ENCODE peak calls at places on chromosomes 1 and 21, in five cellular contexts. One of them, this sample, is unnamed.

GRCh38 chr1:91613594-91613993 is 112.9 kb downstream of the CDC7 start:
- DNase-seq in body of pancreas: no peak
- DNase-seq in testis: no peak
- DNase-seq in ovary: no peak
- DNase-seq in endothelial cell of umbilical vein: no peak
- DNase-seq in this sample: no peak

GRCh38 chr1:12276225-12276624 is 46.4 kb downstream of the VPS13D start:
- DNase-seq in ovary: peak
- DNase-seq in endothelial cell of umbilical vein: peak
- DNase-seq in body of pancreas: peak
- DNase-seq in testis: peak
- DNase-seq in this sample: peak

GRCh38 chr21:43866233-43866632 is 1.2 kb downstream of the AGPAT3 start:
- DNase-seq in body of pancreas: peak
- DNase-seq in testis: peak
- DNase-seq in endothelial cell of umbilical vein: no peak
- DNase-seq in ovary: peak
- DNase-seq in this sample: peak

GRCh38 chr1:4794020-4794780 is 139.8 kb downstream of the AJAP1 start:
- DNase-seq in testis: no peak
- DNase-seq in body of pancreas: no peak
- DNase-seq in endothelial cell of umbilical vein: no peak
- DNase-seq in ovary: no peak
- DNase-seq in this sample: no peak

GRCh38 chr1:35377553-35377952 is 109.0 kb downstream of the ZMYM4 start:
- DNase-seq in ovary: no peak
- DNase-seq in endothelial cell of umbilical vein: no peak
- DNase-seq in body of pancreas: no peak
- DNase-seq in testis: no peak
- DNase-seq in this sample: no peak

GRCh38 chr1:178189814-178190213 is 95.9 kb downstream of the RASAL2 start:
- DNase-seq in ovary: no peak
- DNase-seq in body of pancreas: no peak
- DNase-seq in testis: peak
- DNase-seq in endothelial cell of umbilical vein: peak
- DNase-seq in this sample: peak

GRCh38 chr1:92485374-92486250 is 1.1 kb downstream of the GFI1 start:
- DNase-seq in body of pancreas: peak
- DNase-seq in endothelial cell of umbilical vein: peak
- DNase-seq in ovary: no peak
- DNase-seq in testis: peak
- DNase-seq in this sample: peak

GRCh38 chr1:4563586-4563985 is 90.8 kb upstream of the AJAP1 start:
- DNase-seq in endothelial cell of umbilical vein: no peak
- DNase-seq in ovary: no peak
- DNase-seq in body of pancreas: no peak
- DNase-seq in testis: no peak
- DNase-seq in this sample: no peak

GRCh38 chr1:1020000-1020404 is at the start of gene AGRN:
- DNase-seq in ovary: no peak
- DNase-seq in testis: no peak
- DNase-seq in endothelial cell of umbilical vein: no peak
- DNase-seq in body of pancreas: no peak
- DNase-seq in this sample: no peak

GRCh38 chr1:72435025-72435424 is 152.7 kb upstream of the NEGR1 start:
- DNase-seq in testis: no peak
- DNase-seq in endothelial cell of umbilical vein: no peak
- DNase-seq in ovary: no peak
- DNase-seq in body of pancreas: no peak
- DNase-seq in this sample: no peak

GRCh38 chr1:216005916-216006315 is 417.3 kb downstream of the USH2A start:
- DNase-seq in testis: no peak
- DNase-seq in ovary: no peak
- DNase-seq in body of pancreas: no peak
- DNase-seq in endothelial cell of umbilical vein: no peak
- DNase-seq in this sample: no peak

GRCh38 chr1:88490676-88491075 is 193.4 kb upstream of the PKN2 start:
- DNase-seq in testis: no peak
- DNase-seq in endothelial cell of umbilical vein: no peak
- DNase-seq in body of pancreas: no peak
- DNase-seq in ovary: no peak
- DNase-seq in this sample: no peak

GRCh38 chr1:171717080-171717479 is 24.8 kb downstream of the VAMP4 start:
- DNase-seq in ovary: no peak
- DNase-seq in body of pancreas: no peak
- DNase-seq in endothelial cell of umbilical vein: peak
- DNase-seq in testis: no peak
- DNase-seq in this sample: peak

GRCh38 chr1:159580340-159580739 is 7.3 kb upstream of the APCS start:
- DNase-seq in ovary: no peak
- DNase-seq in body of pancreas: no peak
- DNase-seq in testis: no peak
- DNase-seq in endothelial cell of umbilical vein: no peak
- DNase-seq in this sample: no peak

GRCh38 chr1:191839891-191840290 is 318.4 kb upstream of the RGS18 start:
- DNase-seq in ovary: no peak
- DNase-seq in body of pancreas: no peak
- DNase-seq in testis: no peak
- DNase-seq in endothelial cell of umbilical vein: peak
- DNase-seq in this sample: no peak

GRCh38 chr1:220690140-220691038 is at the start of gene C1orf115:
- DNase-seq in testis: peak
- DNase-seq in endothelial cell of umbilical vein: peak
- DNase-seq in body of pancreas: peak
- DNase-seq in ovary: peak
- DNase-seq in this sample: peak
- TF ChIP-seq POLR2A in testis: no peak
- TF ChIP-seq POLR2A in endothelial cell of umbilical vein: peak
- TF ChIP-seq POLR2A in body of pancreas: peak
- TF ChIP-seq POLR2A in ovary: peak
- TF ChIP-seq POLR2A in this sample: no peak

GRCh38 chr1:36453600-36454388 is 3.5 kb upstream of the OSCP1 start:
- DNase-seq in endothelial cell of umbilical vein: no peak
- DNase-seq in body of pancreas: no peak
- DNase-seq in testis: no peak
- DNase-seq in ovary: no peak
- DNase-seq in this sample: no peak
- TF ChIP-seq POLR2A in endothelial cell of umbilical vein: no peak
- TF ChIP-seq POLR2A in body of pancreas: no peak
- TF ChIP-seq POLR2A in testis: no peak
- TF ChIP-seq POLR2A in ovary: no peak
- TF ChIP-seq POLR2A in this sample: no peak

DNA sequence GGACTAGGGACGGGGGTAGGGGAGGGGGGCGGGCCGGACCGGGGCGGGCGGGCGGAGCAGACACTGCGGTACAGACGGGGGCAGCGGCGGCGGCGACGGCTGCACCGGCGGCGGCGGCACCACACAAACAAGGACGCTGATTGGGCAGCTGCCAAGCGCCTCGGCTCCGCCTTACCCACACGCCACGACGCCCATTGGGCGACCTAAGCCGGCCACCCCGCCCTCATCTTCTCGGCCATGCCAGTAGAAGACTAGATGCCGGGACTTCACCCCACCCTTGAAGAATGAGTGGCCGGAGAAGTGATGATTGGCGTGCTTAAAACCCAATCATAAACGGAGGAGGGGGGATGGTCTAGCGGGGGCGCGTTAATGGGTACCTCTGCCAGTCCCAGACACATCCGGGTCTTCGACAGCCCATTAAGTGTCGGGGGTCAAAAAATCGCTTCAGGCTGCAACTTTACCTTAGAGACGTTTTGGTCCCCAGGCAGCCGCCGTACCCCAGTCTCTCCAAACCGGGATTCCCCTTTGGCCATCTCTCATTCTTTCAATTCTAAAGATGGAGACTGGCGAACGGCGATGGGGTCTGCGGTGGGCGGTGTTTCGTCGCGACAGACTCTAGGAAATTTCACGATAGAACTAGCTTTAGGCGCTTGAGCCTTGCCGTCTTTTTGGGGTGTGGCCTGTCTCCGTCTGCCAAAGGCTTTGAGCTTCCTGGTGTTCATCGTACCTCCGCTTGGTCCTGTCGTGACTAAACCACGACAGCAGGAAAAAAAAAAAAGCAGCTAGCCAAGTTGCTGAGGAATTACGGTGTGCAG is at the start of gene GATAD2B:
- DNase-seq in body of pancreas: peak
- DNase-seq in endothelial cell of umbilical vein: peak
- DNase-seq in testis: peak
- DNase-seq in ovary: peak
- DNase-seq in this sample: peak
- TF ChIP-seq POLR2A in body of pancreas: peak
- TF ChIP-seq POLR2A in endothelial cell of umbilical vein: peak
- TF ChIP-seq POLR2A in testis: no peak
- TF ChIP-seq POLR2A in ovary: peak
- TF ChIP-seq POLR2A in this sample: peak

DNA sequence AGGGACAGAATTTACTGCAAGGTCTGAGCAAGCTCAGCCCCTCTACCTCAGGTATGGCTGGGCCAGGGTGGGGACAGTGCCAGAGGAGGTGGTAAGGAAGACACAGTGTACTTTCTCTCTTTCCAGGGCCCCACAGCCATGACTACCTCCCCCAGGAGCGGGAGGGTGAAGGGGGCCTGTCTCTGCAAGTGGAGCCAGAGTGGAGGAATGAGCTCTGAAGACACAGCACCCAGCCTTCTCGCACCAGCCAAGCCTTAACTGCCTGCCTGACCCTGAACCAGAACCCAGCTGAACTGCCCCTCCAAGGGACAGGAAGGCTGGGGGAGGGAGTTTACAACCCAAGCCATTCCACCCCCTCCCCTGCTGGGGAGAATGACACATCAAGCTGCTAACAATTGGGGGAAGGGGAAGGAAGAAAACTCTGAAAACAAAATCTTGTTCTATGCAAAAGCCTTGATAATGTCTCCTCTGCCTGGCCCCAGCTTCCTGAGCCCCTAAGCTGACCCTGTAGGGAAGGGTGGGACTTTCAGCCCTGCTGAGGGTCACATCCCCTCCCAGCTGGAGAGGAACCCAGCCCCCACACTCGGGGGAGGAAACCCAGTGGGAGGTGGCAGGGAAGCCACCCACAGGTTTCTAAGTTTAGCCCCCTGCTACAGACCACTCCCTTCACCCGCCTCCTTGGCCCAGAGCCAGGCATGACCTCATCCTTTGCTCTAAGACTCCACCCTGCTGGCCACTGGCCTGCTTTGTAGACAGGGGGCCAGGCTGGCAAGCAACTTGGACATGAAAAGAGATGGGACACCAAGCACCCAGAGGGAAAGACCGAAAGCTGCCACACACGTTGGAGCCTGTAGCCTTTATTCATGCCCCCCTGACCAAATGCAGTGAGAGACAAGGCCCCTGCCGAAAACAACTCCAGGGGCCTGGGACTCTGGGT is 6.4 kb downstream of the RHOC start:
- DNase-seq in endothelial cell of umbilical vein: peak
- DNase-seq in testis: peak
- DNase-seq in ovary: peak
- DNase-seq in body of pancreas: peak
- DNase-seq in this sample: peak
- TF ChIP-seq POLR2A in endothelial cell of umbilical vein: peak
- TF ChIP-seq POLR2A in testis: no peak
- TF ChIP-seq POLR2A in ovary: peak
- TF ChIP-seq POLR2A in body of pancreas: no peak
- TF ChIP-seq POLR2A in this sample: no peak

GRCh38 chr1:211133841-211134669 is at the start of gene KCNH1:
- DNase-seq in ovary: peak
- DNase-seq in body of pancreas: peak
- DNase-seq in testis: peak
- DNase-seq in endothelial cell of umbilical vein: peak
- DNase-seq in this sample: peak
- TF ChIP-seq POLR2A in ovary: no peak
- TF ChIP-seq POLR2A in body of pancreas: no peak
- TF ChIP-seq POLR2A in testis: no peak
- TF ChIP-seq POLR2A in endothelial cell of umbilical vein: no peak
- TF ChIP-seq POLR2A in this sample: no peak

GRCh38 chr1:46301406-46302090 is 1.9 kb downstream of the LRRC41 start:
- DNase-seq in body of pancreas: peak
- DNase-seq in ovary: peak
- DNase-seq in endothelial cell of umbilical vein: no peak
- DNase-seq in testis: peak
- DNase-seq in this sample: peak
- TF ChIP-seq POLR2A in body of pancreas: no peak
- TF ChIP-seq POLR2A in ovary: no peak
- TF ChIP-seq POLR2A in endothelial cell of umbilical vein: peak
- TF ChIP-seq POLR2A in testis: no peak
- TF ChIP-seq POLR2A in this sample: peak

This sample was measured in erythroblast.